ENCODE peak calls at places on chromosomes 16 and 17, in five cellular contexts. One of them, this sample, is unnamed.

GRCh38 chr16:67648764-67649407 is 3.9 kb downstream of the CARMIL2 start:
- DNase-seq in A549: no peak
- DNase-seq in NCI-H1092: no peak
- DNase-seq in psoas muscle: peak; percentile 54
- DNase-seq in fibroblast of the conjunctiva: no peak
- DNase-seq in this sample: no peak

GRCh38 chr17:77741109-77741508 is 217.4 kb upstream of the TNRC6C start:
- DNase-seq in A549: no peak
- DNase-seq in NCI-H1092: no peak
- DNase-seq in psoas muscle: no peak
- DNase-seq in fibroblast of the conjunctiva: no peak
- DNase-seq in this sample: peak; percentile 36

GRCh38 chr17:57984936-57985674 is 2.9 kb downstream of the VEZF1 start:
- DNase-seq in A549: no peak
- DNase-seq in NCI-H1092: no peak
- DNase-seq in psoas muscle: no peak
- DNase-seq in fibroblast of the conjunctiva: no peak
- DNase-seq in this sample: no peak

GRCh38 chr16:83102336-83102735 is 475.6 kb downstream of the CDH13 start:
- DNase-seq in A549: no peak
- DNase-seq in NCI-H1092: no peak
- DNase-seq in psoas muscle: no peak
- DNase-seq in fibroblast of the conjunctiva: no peak
- DNase-seq in this sample: no peak

GRCh38 chr17:79997004-79997673 is 38.5 kb downstream of the TBC1D16 start:
- DNase-seq in A549: no peak
- DNase-seq in NCI-H1092: no peak
- DNase-seq in psoas muscle: no peak
- DNase-seq in fibroblast of the conjunctiva: no peak
- DNase-seq in this sample: no peak

GRCh38 chr16:11972128-11972527 is 4.4 kb upstream of the SNX29 start:
- DNase-seq in A549: no peak
- DNase-seq in NCI-H1092: no peak
- DNase-seq in psoas muscle: no peak
- DNase-seq in fibroblast of the conjunctiva: no peak
- DNase-seq in this sample: no peak

GRCh38 chr16:11792404-11793260 is 4.4 kb downstream of the ZC3H7A start:
- DNase-seq in A549: no peak
- DNase-seq in NCI-H1092: peak; percentile 98
- DNase-seq in psoas muscle: peak; percentile 73
- DNase-seq in fibroblast of the conjunctiva: no peak
- DNase-seq in this sample: no peak

GRCh38 chr16:28186752-28187151 is 25.0 kb downstream of the XPO6 start:
- DNase-seq in A549: no peak
- DNase-seq in NCI-H1092: no peak
- DNase-seq in psoas muscle: no peak
- DNase-seq in fibroblast of the conjunctiva: no peak
- DNase-seq in this sample: no peak

GRCh38 chr17:40181205-40181604 is 3.9 kb downstream of the RAPGEFL1 start:
- DNase-seq in A549: no peak
- DNase-seq in NCI-H1092: no peak
- DNase-seq in psoas muscle: no peak
- DNase-seq in fibroblast of the conjunctiva: no peak
- DNase-seq in this sample: no peak

GRCh38 chr16:89561195-89562026 is 929 bp downstream of the RPL13 start:
- DNase-seq in A549: no peak
- DNase-seq in NCI-H1092: no peak
- DNase-seq in psoas muscle: no peak
- DNase-seq in fibroblast of the conjunctiva: no peak
- DNase-seq in this sample: no peak

GRCh38 chr17:48565024-48565558 is 13.1 kb downstream of the HOXB4 start:
- DNase-seq in A549: no peak
- DNase-seq in NCI-H1092: no peak
- DNase-seq in psoas muscle: no peak
- DNase-seq in fibroblast of the conjunctiva: no peak
- DNase-seq in this sample: no peak

GRCh38 chr17:8740486-8740885 is 4.2 kb downstream of the CCDC42 start:
- DNase-seq in A549: no peak
- DNase-seq in NCI-H1092: no peak
- DNase-seq in psoas muscle: no peak
- DNase-seq in fibroblast of the conjunctiva: no peak
- DNase-seq in this sample: no peak

GRCh38 chr16:81237942-81238295 is 570 bp upstream of the BCO1 start:
- DNase-seq in A549: no peak
- DNase-seq in NCI-H1092: no peak
- DNase-seq in psoas muscle: no peak
- DNase-seq in fibroblast of the conjunctiva: no peak
- DNase-seq in this sample: no peak

This sample was measured in K562.